ENCODE peak calls at places on chromosomes 4 and X, in five cellular contexts. M, F, O, Y and C are unnamed samples.

GRCh38 chr4:165378763-165379631 is at the start of gene CPE:
- DNase-seq in M (peak), F (peak), O (peak), Y (peak), C (no peak)

GRCh38 chr4:59455751-59456150 is 1744.4 kb upstream of the ADGRL3 start:
- DNase-seq in M (no peak), F (no peak), O (no peak), Y (no peak), C (no peak)

GRCh38 chrX:46912673-46913491 is 661 bp downstream of the JADE3 start:
- DNase-seq in M (peak), F (peak), O (peak), Y (peak), C (no peak)

GRCh38 chrX:3192835-3193234 is 151.6 kb downstream of the ARSF start:
- DNase-seq in M (no peak), F (no peak), O (no peak), Y (no peak), C (no peak)

GRCh38 chrX:13091111-13091765 is 46.8 kb upstream of the FAM9C start:
- DNase-seq in M (no peak), F (no peak), O (no peak), Y (no peak), C (no peak)

GRCh38 chrX:47311857-47312774 is 58.3 kb upstream of the ZNF157 start:
- DNase-seq in M (peak), F (peak), O (peak), Y (peak), C (no peak)

GRCh38 chr4:7929530-7929951 is 10.1 kb downstream of the AFAP1 start:
- DNase-seq in M (no peak), F (no peak), O (no peak), Y (peak), C (no peak)

GRCh38 chr4:78100060-78100459 is 42.9 kb downstream of the FRAS1 start:
- DNase-seq in M (no peak), F (no peak), O (no peak), Y (no peak), C (no peak)

GRCh38 chr4:36215627-36216026 is 28.7 kb downstream of the ARAP2 start:
- DNase-seq in M (no peak), F (no peak), O (no peak), Y (no peak), C (no peak)

GRCh38 chrX:133523094-133523493 is 107.8 kb upstream of the GPC4 start:
- DNase-seq in M (no peak), F (no peak), O (no peak), Y (peak), C (no peak)

GRCh38 chr4:113641025-113641431 is 120.5 kb downstream of the CAMK2D start:
- DNase-seq in M (no peak), F (no peak), O (no peak), Y (no peak), C (no peak)

GRCh38 chr4:114807759-114808404 is 209.3 kb downstream of the UGT8 start:
- DNase-seq in M (peak), F (peak), O (peak), Y (no peak), C (peak)

GRCh38 chrX:150334100-150334499 is 29.0 kb upstream of the MAMLD1 start:
- DNase-seq in M (no peak), F (no peak), O (no peak), Y (no peak), C (no peak)

GRCh38 chr4:154416183-154416543 is 75.4 kb downstream of the DCHS2 start:
- DNase-seq in M (no peak), F (peak), O (peak), Y (no peak), C (no peak)

GRCh38 chr4:113049421-113050355 is at the start of gene ANK2:
- DNase-seq in M (no peak), F (peak), O (no peak), Y (no peak), C (peak)

GRCh38 chrX:136920001-136920400 is 39.5 kb upstream of the RBMX start:
- DNase-seq in M (no peak), F (no peak), O (no peak), Y (no peak), C (no peak)

GRCh38 chrX:25810202-25810601 is 327.9 kb upstream of the MAGEB18 start:
- DNase-seq in M (no peak), F (no peak), O (no peak), Y (no peak), C (no peak)

GRCh38 chr4:170109586-170110289 is 20.0 kb upstream of the AADAT start:
- DNase-seq in M (no peak), F (no peak), O (no peak), Y (no peak), C (no peak)

GRCh38 chr4:112517067-112517588 is 1.1 kb upstream of the NEUROG2 start:
- DNase-seq in M (no peak), F (peak), O (no peak), Y (no peak), C (no peak)

GRCh38 chrX:17605676-17606075 is 131.6 kb upstream of the SCML1 start:
- DNase-seq in M (no peak), F (no peak), O (no peak), Y (no peak), C (no peak)

GRCh38 chr4:121938282-121939092 is 13.4 kb downstream of the TRPC3 start:
- DNase-seq in M (no peak), F (no peak), O (no peak), Y (no peak), C (no peak)

GRCh38 chr4:75158451-75158850 is 225.5 kb downstream of the PARM1 start:
- DNase-seq in M (no peak), F (no peak), O (no peak), Y (no peak), C (no peak)

GRCh38 chr4:15164571-15164970 is 162.3 kb downstream of the CPEB2 start:
- DNase-seq in M (no peak), F (no peak), O (no peak), Y (no peak), C (no peak)

GRCh38 chr4:3461515-3462291 is 1.4 kb upstream of the DOK7 start:
- DNase-seq in M (no peak), F (no peak), O (peak), Y (peak), C (no peak)

GRCh38 chr4:152540293-152540674 is 4.4 kb upstream of the FBXW7 start:
- DNase-seq in M (no peak), F (peak), O (no peak), Y (no peak), C (no peak)

GRCh38 chr4:87732033-87732770 is 67.2 kb upstream of the IBSP start:
- DNase-seq in M (no peak), F (no peak), O (no peak), Y (no peak), C (no peak)

GRCh38 chrX:107713205-107714195 is 62.1 kb downstream of the TSC22D3 start:
- DNase-seq in M (no peak), F (no peak), O (peak), Y (no peak), C (no peak)

GRCh38 chr4:163193717-163194116 is 27.0 kb upstream of the NAF1 start:
- DNase-seq in M (no peak), F (no peak), O (no peak), Y (no peak), C (no peak)

GRCh38 chr4:108141213-108142045 is 27.3 kb downstream of the LEF1 start:
- DNase-seq in M (no peak), F (no peak), O (no peak), Y (no peak), C (no peak)

GRCh38 chr4:108143515-108143914 is 25.2 kb downstream of the LEF1 start:
- DNase-seq in M (no peak), F (no peak), O (no peak), Y (no peak), C (no peak)

GRCh38 chr4:108139089-108139488 is 29.6 kb downstream of the LEF1 start:
- DNase-seq in M (no peak), F (no peak), O (no peak), Y (no peak), C (no peak)

GRCh38 chr4:108142870-108143269 is 25.9 kb downstream of the LEF1 start:
- DNase-seq in M (no peak), F (no peak), O (no peak), Y (no peak), C (no peak)

GRCh38 chr4:108140328-108140727 is 28.4 kb downstream of the LEF1 start:
- DNase-seq in M (no peak), F (no peak), O (no peak), Y (no peak), C (no peak)
- H3K4me3 ChIP-seq in M (no peak), F (no peak), O (no peak), Y (no peak), C (no peak)

GRCh38 chrX:9912341-9912740 is 54.8 kb upstream of the CLDN34 start:
- DNase-seq in M (no peak), F (peak), O (no peak), Y (peak), C (no peak)
- H3K27ac ChIP-seq in M (no peak), F (no peak), O (no peak), Y (no peak), C (no peak)

DNA sequence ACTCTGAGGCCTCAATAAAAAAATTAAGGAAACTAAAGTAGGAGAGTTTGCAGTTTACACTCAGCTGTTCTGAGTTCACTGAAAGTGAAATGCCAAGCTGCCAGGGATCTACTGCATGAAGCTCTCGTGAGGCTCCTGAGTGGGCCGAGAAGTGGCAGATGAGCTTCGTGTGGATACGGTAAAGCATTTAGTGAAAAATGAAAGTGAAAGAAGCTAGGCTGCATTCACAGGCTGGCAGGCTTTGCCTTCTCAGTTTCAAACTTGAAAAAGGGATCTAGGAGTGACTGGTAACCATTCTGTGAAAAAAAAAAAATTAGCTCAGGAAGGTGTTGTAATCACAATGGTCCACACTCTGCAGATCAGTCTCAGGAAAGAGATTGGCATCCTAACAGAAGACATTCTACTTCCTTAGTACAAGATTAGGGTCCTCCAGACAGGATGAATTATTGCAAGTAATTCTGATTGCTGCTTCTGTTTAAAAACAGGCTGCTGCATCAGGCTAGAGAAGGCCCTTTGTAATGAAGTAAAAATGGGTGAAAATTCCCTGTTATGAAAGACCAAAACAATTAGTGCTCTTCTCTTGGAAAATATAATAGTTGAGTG is 679.9 kb downstream of the RPA4 start:
- DNase-seq in M (no peak), F (no peak), O (peak), Y (peak), C (no peak)
- H3K4me3 ChIP-seq in M (no peak), F (no peak), O (no peak), Y (no peak), C (no peak)

DNA sequence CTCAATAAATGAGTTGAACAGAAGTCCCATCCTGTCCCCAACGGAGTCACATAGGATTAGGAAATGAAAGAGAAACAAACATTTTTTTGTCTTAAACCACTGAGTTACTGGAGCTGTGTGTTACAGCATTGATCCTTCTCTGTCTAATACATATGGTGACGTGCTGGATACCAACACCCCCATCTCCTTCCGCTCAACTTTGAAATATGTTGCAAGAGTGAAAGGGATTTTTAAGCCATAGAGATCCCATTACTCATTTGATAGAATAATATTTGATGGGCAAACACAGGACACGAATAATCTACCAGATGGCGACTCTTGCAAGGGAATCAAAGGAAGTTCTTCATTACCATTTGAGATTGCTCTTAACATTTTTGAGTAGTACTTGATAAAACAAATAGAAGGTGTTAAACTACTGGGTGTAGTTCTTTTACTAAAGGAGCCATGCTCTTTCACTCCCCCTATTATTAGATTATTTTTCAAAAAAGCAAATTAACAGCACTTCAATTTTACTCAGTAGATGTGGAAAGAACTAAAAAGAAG is 140.5 kb downstream of the PACRGL start:
- DNase-seq in M (no peak), F (no peak), O (no peak), Y (no peak), C (no peak)
- H3K27ac ChIP-seq in M (no peak), F (no peak), O (no peak), Y (no peak), C (no peak)

DNA sequence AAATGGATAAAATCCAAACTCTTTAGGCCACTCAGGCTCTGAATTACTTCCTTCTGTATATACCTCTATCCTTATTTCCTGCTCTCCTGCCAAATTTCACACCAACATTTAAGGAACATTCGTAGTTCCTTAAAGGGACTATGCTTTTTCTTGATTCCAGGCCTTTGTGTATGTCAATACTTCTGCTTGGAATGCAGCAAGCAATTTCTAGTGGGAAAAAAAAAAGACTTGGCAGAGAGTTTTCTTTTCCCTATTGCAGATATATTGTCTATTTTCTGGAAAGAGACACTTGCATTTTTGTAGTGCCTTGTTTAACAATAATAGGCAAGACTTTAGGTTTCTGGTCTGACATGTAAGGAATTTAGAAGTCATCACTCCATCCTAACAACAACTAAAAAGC is 1.9 kb upstream of the ADH5 start:
- DNase-seq in M (no peak), F (no peak), O (no peak), Y (no peak), C (no peak)
- H3K4me3 ChIP-seq in M (no peak), F (no peak), O (no peak), Y (peak), C (no peak)

GRCh38 chr4:139889194-139889762 is 223.7 kb downstream of the MGST2 start:
- DNase-seq in M (no peak), F (no peak), O (no peak), Y (no peak), C (no peak)
- H3K27ac ChIP-seq in M (no peak), F (no peak), O (no peak), Y (no peak), C (no peak)

GRCh38 chr4:65670331-65671031 is at the start of gene EPHA5:
- DNase-seq in M (no peak), F (peak), O (peak), Y (peak), C (peak)
- H3K4me3 ChIP-seq in M (peak), F (peak), O (peak), Y (peak), C (peak)

DNA sequence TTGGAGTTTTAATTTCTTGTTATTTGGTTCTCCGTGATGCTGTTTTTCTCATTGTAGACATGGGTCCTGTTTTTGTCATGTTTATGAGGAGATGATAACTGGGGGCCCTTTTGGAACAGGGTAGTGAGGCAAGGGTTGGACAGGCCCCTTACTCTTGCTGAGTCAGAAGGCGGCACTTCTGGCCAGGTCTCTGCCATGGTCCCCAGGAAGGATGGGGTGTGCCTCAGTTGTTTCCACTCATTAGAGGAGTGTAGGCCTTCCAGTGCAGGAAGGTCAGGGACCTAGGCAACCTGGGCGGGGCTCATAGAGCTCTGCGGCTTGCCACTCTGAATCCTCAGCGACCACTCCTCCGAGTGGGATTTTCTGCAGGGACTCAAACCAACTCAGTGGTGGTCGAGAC is 68.2 kb downstream of the NELFA start:
- DNase-seq in M (no peak), F (no peak), O (no peak), Y (no peak), C (no peak)
- H3K27ac ChIP-seq in M (no peak), F (no peak), O (no peak), Y (peak), C (no peak)

GRCh38 chrX:130172127-130172834 is 519 bp downstream of the RAB33A start:
- DNase-seq in M (no peak), F (peak), O (no peak), Y (no peak), C (no peak)
- H3K4me3 ChIP-seq in M (peak), F (peak), O (peak), Y (peak), C (peak)